ENCODE peak calls at places on chromosomes 7 and 10, in five cellular contexts. X, S, P, D and V are unnamed samples.

GRCh38 chr7:100578246-100579183 is 4.8 kb upstream of the SAP25 start:
- DNase-seq in X (no peak), S (no peak), P (no peak), D (no peak), V (no peak)

GRCh38 chr10:69885379-69886156 is 83.9 kb downstream of the COL13A1 start:
- DNase-seq in X (no peak), S (no peak), P (peak), D (peak), V (no peak)

GRCh38 chr7:132551928-132552327 is 24.3 kb downstream of the PLXNA4 start:
- DNase-seq in X (no peak), S (no peak), P (no peak), D (no peak), V (no peak)

GRCh38 chr7:18352339-18353255 is 143.0 kb upstream of the HDAC9 start:
- DNase-seq in X (no peak), S (peak), P (peak), D (peak), V (no peak)

GRCh38 chr10:93757136-93757535 is 600 bp upstream of the LGI1 start:
- DNase-seq in X (no peak), S (no peak), P (no peak), D (no peak), V (no peak)

GRCh38 chr7:95105627-95106026 is 198.2 kb downstream of the PPP1R9A start:
- DNase-seq in X (no peak), S (no peak), P (no peak), D (no peak), V (no peak)

GRCh38 chr7:149771199-149771636 is 2.2 kb downstream of the ZNF467 start:
- DNase-seq in X (no peak), S (peak), P (no peak), D (no peak), V (peak)

GRCh38 chr7:83640240-83640639 is 8.7 kb downstream of the SEMA3E start:
- DNase-seq in X (no peak), S (no peak), P (no peak), D (no peak), V (no peak)

GRCh38 chr7:27689045-27689877 is 26.6 kb upstream of the HIBADH start:
- DNase-seq in X (no peak), S (no peak), P (peak), D (no peak), V (peak)

GRCh38 chr10:92756233-92757065 is 66.7 kb downstream of the HHEX start:
- DNase-seq in X (no peak), S (no peak), P (no peak), D (no peak), V (no peak)

GRCh38 chr7:92343719-92344118 is 97.9 kb downstream of the ANKIB1 start:
- DNase-seq in X (no peak), S (no peak), P (no peak), D (no peak), V (no peak)

GRCh38 chr7:149816267-149816751 is 21.9 kb upstream of the ZNF862 start:
- DNase-seq in X (no peak), S (no peak), P (no peak), D (no peak), V (peak)

GRCh38 chr10:25972631-25973030 is 38.6 kb downstream of the MYO3A start:
- DNase-seq in X (no peak), S (no peak), P (no peak), D (no peak), V (no peak)

GRCh38 chr7:143413123-143413522 is 4.5 kb upstream of the EPHA1 start:
- DNase-seq in X (no peak), S (no peak), P (no peak), D (no peak), V (no peak)

GRCh38 chr7:151876112-151876898 is 610 bp downstream of the PRKAG2 start:
- DNase-seq in X (peak), S (peak), P (peak), D (peak), V (peak)

GRCh38 chr7:30995541-30995940 is 31.8 kb downstream of the GHRHR start:
- DNase-seq in X (no peak), S (no peak), P (no peak), D (no peak), V (no peak)

GRCh38 chr7:66542528-66543373 is 85.9 kb upstream of the KCTD7 start:
- DNase-seq in X (no peak), S (no peak), P (peak), D (no peak), V (no peak)

GRCh38 chr7:66539948-66540375 is 88.7 kb upstream of the KCTD7 start:
- DNase-seq in X (no peak), S (no peak), P (no peak), D (no peak), V (no peak)

GRCh38 chr7:66537876-66538275 is 90.8 kb upstream of the KCTD7 start:
- DNase-seq in X (no peak), S (no peak), P (no peak), D (no peak), V (no peak)

GRCh38 chr7:66539264-66539623 is 89.4 kb upstream of the KCTD7 start:
- DNase-seq in X (no peak), S (no peak), P (no peak), D (no peak), V (no peak)

DNA sequence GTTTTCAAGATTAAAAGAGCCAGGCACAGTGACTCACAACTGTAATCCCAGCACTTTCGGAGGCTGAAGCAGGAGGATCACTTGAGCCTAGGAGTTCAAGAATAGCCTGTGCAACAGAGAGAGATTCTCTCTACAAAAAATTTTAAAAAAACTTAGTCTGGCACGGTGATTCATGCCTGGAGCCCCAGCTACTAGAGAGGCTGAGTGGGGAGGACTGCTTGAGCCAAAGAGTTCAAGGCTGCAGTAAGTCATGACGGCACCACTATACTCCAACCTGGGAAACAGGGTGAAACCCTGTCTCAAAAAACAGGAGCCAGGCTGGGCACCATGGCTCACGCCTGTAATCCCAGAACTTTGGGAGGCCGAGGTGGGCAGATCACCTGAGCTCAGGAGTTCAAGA is 86.6 kb upstream of the KCTD7 start:
- DNase-seq in X (no peak), S (no peak), P (no peak), D (no peak), V (no peak)
- TF ChIP-seq EP300 in X (no peak), S (no peak), P (no peak), D (no peak), V (no peak)

GRCh38 chr7:26201261-26202018 is at the start of gene CBX3:
- DNase-seq in X (peak), S (peak), P (peak), D (peak), V (peak)
- TF ChIP-seq EP300 in X (no peak), S (no peak), P (no peak), D (no peak), V (peak)

GRCh38 chr7:64854969-64855368 is 48.1 kb upstream of the ZNF273 start:
- DNase-seq in X (no peak), S (no peak), P (no peak), D (no peak), V (no peak)

GRCh38 chr7:64849924-64850499 is 53.1 kb upstream of the ZNF273 start:
- DNase-seq in X (no peak), S (no peak), P (no peak), D (no peak), V (no peak)

GRCh38 chr7:64853679-64854078 is 49.4 kb upstream of the ZNF273 start:
- DNase-seq in X (no peak), S (no peak), P (no peak), D (no peak), V (no peak)

GRCh38 chr7:64849250-64849923 is 53.7 kb upstream of the ZNF273 start:
- DNase-seq in X (no peak), S (no peak), P (peak), D (no peak), V (no peak)
- TF ChIP-seq EP300 in X (no peak), S (no peak), P (no peak), D (no peak), V (no peak)

GRCh38 chr10:14087585-14087984 is 243.1 kb downstream of the FRMD4A start:
- DNase-seq in X (no peak), S (no peak), P (no peak), D (no peak), V (no peak)
- TF ChIP-seq EP300 in X (no peak), S (no peak), P (no peak), D (no peak), V (no peak)

GRCh38 chr7:130135208-130136205 is 65.2 kb downstream of the KLHDC10 start:
- DNase-seq in X (no peak), S (no peak), P (no peak), D (no peak), V (no peak)
- TF ChIP-seq EP300 in X (no peak), S (no peak), P (no peak), D (no peak), V (no peak)

DNA sequence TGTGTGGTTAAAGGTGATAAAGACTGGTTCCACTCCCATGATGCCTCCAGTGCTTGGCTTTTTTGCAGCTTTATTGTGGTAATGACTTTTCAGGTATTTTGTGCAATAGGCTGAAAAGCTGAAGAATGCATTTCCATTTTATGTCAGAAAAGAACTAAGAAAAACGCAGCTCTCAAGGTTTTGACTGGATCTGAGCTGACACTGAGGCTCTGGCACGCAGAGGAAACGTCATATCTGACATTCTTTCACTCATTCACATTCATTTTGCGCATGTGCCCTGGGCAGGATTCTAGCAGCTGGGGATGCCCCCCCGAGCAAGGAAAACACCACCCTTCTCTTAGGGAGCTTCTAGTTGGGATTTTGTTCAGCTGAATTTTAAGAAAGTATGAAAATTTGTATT is 408.5 kb upstream of the MKI67 start:
- DNase-seq in X (peak), S (no peak), P (no peak), D (no peak), V (no peak)
- TF ChIP-seq EP300 in X (no peak), S (no peak), P (no peak), D (no peak), V (no peak)

GRCh38 chr10:99976886-99977391 is 32.8 kb downstream of the DNMBP start:
- DNase-seq in X (no peak), S (no peak), P (no peak), D (peak), V (no peak)
- TF ChIP-seq EP300 in X (no peak), S (no peak), P (no peak), D (no peak), V (no peak)

GRCh38 chr7:104980969-104981670 is 32.9 kb upstream of the KMT2E start:
- DNase-seq in X (no peak), S (no peak), P (peak), D (peak), V (no peak)
- TF ChIP-seq EP300 in X (no peak), S (no peak), P (no peak), D (no peak), V (no peak)

GRCh38 chr7:73758581-73759138 is 11.4 kb downstream of the CLDN3 start:
- DNase-seq in X (no peak), S (no peak), P (no peak), D (no peak), V (no peak)
- TF ChIP-seq EP300 in X (no peak), S (no peak), P (no peak), D (no peak), V (no peak)